ENCODE peak calls at places on chromosome 4, in nine cellular contexts. M is effector CD4-positive, alpha-beta T cell; C is RPMI7951; L is HS-5; A is GM04503; Q is activated CD4-positive, CD25-positive, alpha-beta regulatory T cell treated with anti-CD3 and anti-CD28 coated beads, Interleukin-2, amount 50 U/mL, for 72 hours; U is activated naive CD4-positive, alpha-beta T cell; W is cardiac fibroblast; D is MV-4-11. V is an unnamed sample.

GRCh38 chr4:41044165-41044564 is 170.2 kb downstream of the APBB2 start:
- DNase-seq in A (no peak), Q (no peak), C (no peak), U (no peak), W (peak; percentile 43), D (no peak), L (no peak), M (no peak), V (no peak)

GRCh38 chr4:146245246-146245645 is 30.9 kb downstream of the REELD1 start:
- DNase-seq in M (no peak), C (no peak), Q (no peak), L (no peak), D (no peak), U (no peak), A (no peak), W (peak; percentile 11), V (no peak)

GRCh38 chr4:152936446-152937279 is 540 bp downstream of the FHDC1 start:
- DNase-seq in D (no peak), M (no peak), L (no peak), Q (no peak), U (no peak), C (no peak), W (peak; percentile 29), A (no peak), V (peak; percentile 19)

GRCh38 chr4:112120021-112120420 is 25.2 kb upstream of the FAM241A start:
- DNase-seq in Q (no peak), W (no peak), D (no peak), U (no peak), M (no peak), C (no peak), A (no peak), L (no peak), V (no peak)

GRCh38 chr4:4714330-4714729 is 145.1 kb upstream of the MSX1 start:
- DNase-seq in C (no peak), D (no peak), M (no peak), W (no peak), L (no peak), Q (no peak), A (peak; percentile 8), U (no peak), V (no peak)

GRCh38 chr4:41644288-41644914 is 104.1 kb downstream of the PHOX2B start:
- DNase-seq in D (no peak), A (no peak), Q (no peak), W (peak; percentile 37), U (no peak), L (no peak), M (no peak), C (peak; percentile 5), V (peak; percentile 20)

GRCh38 chr4:183721207-183722081 is 62.4 kb downstream of the TRAPPC11 start:
- DNase-seq in Q (peak; percentile 35), L (no peak), C (no peak), M (no peak), A (no peak), W (peak; percentile 55), U (peak; percentile 48), D (no peak), V (no peak)

GRCh38 chr4:158282252-158282651 is 72.0 kb downstream of the TMEM144 start:
- DNase-seq in U (no peak), L (no peak), C (no peak), A (no peak), D (no peak), Q (no peak), M (no peak), W (peak; percentile 63), V (no peak)

GRCh38 chr4:74583757-74584156 is 138.8 kb downstream of the AREG start:
- DNase-seq in L (no peak), Q (no peak), D (peak; percentile 18), C (peak; percentile 3), U (no peak), A (no peak), W (peak; percentile 23), M (no peak), V (peak; percentile 4)

GRCh38 chr4:82360298-82361177 is 13.3 kb downstream of the HNRNPD start:
- DNase-seq in Q (no peak), A (no peak), U (no peak), W (peak; percentile 47), C (peak; percentile 10), M (no peak), D (peak; percentile 18), L (no peak), V (no peak)

GRCh38 chr4:167774646-167775045 is 317.7 kb upstream of the ANXA10 start:
- DNase-seq in D (no peak), M (no peak), Q (no peak), L (peak; percentile 2), U (no peak), C (no peak), A (no peak), W (peak; percentile 20), V (peak; percentile 6)

GRCh38 chr4:103400405-103400804 is 202.3 kb upstream of the CENPE start:
- DNase-seq in Q (no peak), W (peak; percentile 12), A (no peak), C (peak; percentile 1), M (no peak), U (no peak), L (no peak), D (peak; percentile 61), V (peak; percentile 87)